ENCODE peak calls at places on chromosome 21, in five cellular contexts. S is K562, X is H54, U is right lobe of liver, B is A549. F is an unnamed sample.

GRCh38 chr21:38295997-38296764 is 39.4 kb downstream of the KCNJ15 start:
- DNase-seq in S (no peak), X (no peak), U (no peak), B (no peak), F (no peak)

GRCh38 chr21:29168874-29169273 is 38.4 kb downstream of the MAP3K7CL start:
- DNase-seq in S (no peak), X (no peak), U (no peak), B (peak), F (no peak)

GRCh38 chr21:17512245-17513213 is at the start of gene CXADR:
- DNase-seq in S (peak), X (peak), U (peak), B (peak), F (peak)

GRCh38 chr21:9737871-9738520 is 783.4 kb upstream of the TPTE start:
- DNase-seq in S (no peak), X (no peak), U (no peak), B (no peak), F (no peak)

GRCh38 chr21:40054403-40054802 is 187.2 kb downstream of the PCP4 start:
- DNase-seq in S (no peak), X (no peak), U (no peak), B (no peak), F (peak)

GRCh38 chr21:39700318-39700717 is 44.7 kb upstream of the IGSF5 start:
- DNase-seq in S (no peak), X (no peak), U (no peak), B (no peak), F (no peak)

GRCh38 chr21:43775190-43775589 is 918 bp downstream of the CSTB start:
- DNase-seq in S (no peak), X (no peak), U (no peak), B (no peak), F (no peak)

GRCh38 chr21:38027901-38028300 is 111.6 kb upstream of the KCNJ6 start:
- DNase-seq in S (peak), X (peak), U (no peak), B (peak), F (no peak)

GRCh38 chr21:17441370-17441769 is 71.5 kb upstream of the CXADR start:
- DNase-seq in S (no peak), X (no peak), U (peak), B (peak), F (no peak)

GRCh38 chr21:30268608-30269197 is 14.0 kb downstream of the KRTAP24-1 start:
- DNase-seq in S (peak), X (peak), U (no peak), B (no peak), F (no peak)

GRCh38 chr21:14645702-14646101 is 99.6 kb upstream of the SAMSN1 start:
- DNase-seq in S (no peak), X (no peak), U (no peak), B (no peak), F (no peak)

GRCh38 chr21:16028163-16028562 is 298.4 kb downstream of the USP25 start:
- DNase-seq in S (no peak), X (no peak), U (no peak), B (no peak), F (no peak)

GRCh38 chr21:18147678-18148077 is 97.0 kb upstream of the CHODL start:
- DNase-seq in S (no peak), X (no peak), U (no peak), B (no peak), F (no peak)

GRCh38 chr21:29610960-29611359 is 312.2 kb downstream of the BACH1 start:
- DNase-seq in S (no peak), X (no peak), U (no peak), B (no peak), F (no peak)

GRCh38 chr21:38503588-38503987 is 5.3 kb upstream of the ERG start:
- DNase-seq in S (no peak), X (no peak), U (no peak), B (no peak), F (peak)

GRCh38 chr21:20004353-20004752 is 993.9 kb upstream of the NCAM2 start:
- DNase-seq in S (no peak), X (no peak), U (no peak), B (no peak), F (no peak)

GRCh38 chr21:38819719-38820147 is 14.0 kb downstream of the ETS2 start:
- DNase-seq in S (no peak), X (peak), U (peak), B (peak), F (no peak)

GRCh38 chr21:29933088-29933487 is 6.7 kb downstream of the GRIK1 start:
- DNase-seq in S (no peak), X (no peak), U (no peak), B (no peak), F (no peak)

GRCh38 chr21:16863541-16863940 is 649.3 kb upstream of the CXADR start:
- DNase-seq in S (no peak), X (no peak), U (no peak), B (no peak), F (no peak)

GRCh38 chr21:38993561-38993960 is 187.8 kb downstream of the ETS2 start:
- DNase-seq in S (no peak), X (peak), U (no peak), B (peak), F (peak)

GRCh38 chr21:17612023-17612564 is 607 bp downstream of the BTG3 start:
- DNase-seq in S (no peak), X (peak), U (peak), B (peak), F (peak)

GRCh38 chr21:38054334-38054733 is 138.1 kb upstream of the KCNJ6 start:
- DNase-seq in S (no peak), X (no peak), U (no peak), B (no peak), F (no peak)

GRCh38 chr21:41509206-41509496 is 1.2 kb upstream of the TMPRSS2 start:
- DNase-seq in S (no peak), X (no peak), U (no peak), B (no peak), F (no peak)

GRCh38 chr21:41507521-41508414 is at the start of gene TMPRSS2:
- DNase-seq in S (no peak), X (no peak), U (peak), B (no peak), F (no peak)

GRCh38 chr21:41508415-41509205 is 652 bp upstream of the TMPRSS2 start:
- DNase-seq in S (no peak), X (no peak), U (peak), B (no peak), F (no peak)

GRCh38 chr21:41506005-41506404 is 2.0 kb downstream of the TMPRSS2 start:
- DNase-seq in S (no peak), X (no peak), U (no peak), B (no peak), F (no peak)

GRCh38 chr21:41506526-41507520 is 1.1 kb downstream of the TMPRSS2 start:
- DNase-seq in S (no peak), X (no peak), U (peak), B (peak), F (no peak)
- TF ChIP-seq POLR2A in S (no peak), X (no peak), U (peak), B (no peak), F (no peak)

DNA sequence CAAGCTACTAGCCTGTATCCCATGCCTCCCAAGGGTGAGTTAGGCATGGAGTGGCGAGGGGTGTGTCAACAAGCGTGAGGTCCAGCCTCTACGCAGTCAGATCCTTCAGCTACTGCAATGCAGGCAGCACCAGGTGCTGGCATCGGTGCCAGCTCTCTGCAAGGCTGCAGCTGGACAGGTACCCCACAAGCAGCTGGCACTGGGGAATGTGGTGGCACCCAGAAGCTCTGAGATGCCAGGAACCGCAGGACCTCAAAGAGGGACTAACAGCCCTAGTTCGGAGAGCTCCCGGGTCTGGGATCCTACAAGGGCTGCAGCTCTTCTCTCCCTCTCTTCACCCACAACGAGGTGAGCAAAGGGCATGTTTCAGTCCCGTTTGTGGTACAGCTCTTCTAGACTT is 974.5 kb downstream of the LTN1 start:
- DNase-seq in S (no peak), X (no peak), U (no peak), B (no peak), F (no peak)
- TF ChIP-seq POLR2A in S (no peak), X (no peak), U (no peak), B (no peak), F (no peak)

GRCh38 chr21:42227909-42228708 is 9.2 kb downstream of the ABCG1 start:
- DNase-seq in S (peak), X (peak), U (peak), B (peak), F (peak)
- TF ChIP-seq POLR2A in S (no peak), X (no peak), U (no peak), B (no peak), F (no peak)

GRCh38 chr21:32412162-32412997 is at the start of gene EVA1C:
- DNase-seq in S (no peak), X (peak), U (peak), B (peak), F (peak)
- TF ChIP-seq POLR2A in S (no peak), X (peak), U (peak), B (peak), F (no peak)

DNA sequence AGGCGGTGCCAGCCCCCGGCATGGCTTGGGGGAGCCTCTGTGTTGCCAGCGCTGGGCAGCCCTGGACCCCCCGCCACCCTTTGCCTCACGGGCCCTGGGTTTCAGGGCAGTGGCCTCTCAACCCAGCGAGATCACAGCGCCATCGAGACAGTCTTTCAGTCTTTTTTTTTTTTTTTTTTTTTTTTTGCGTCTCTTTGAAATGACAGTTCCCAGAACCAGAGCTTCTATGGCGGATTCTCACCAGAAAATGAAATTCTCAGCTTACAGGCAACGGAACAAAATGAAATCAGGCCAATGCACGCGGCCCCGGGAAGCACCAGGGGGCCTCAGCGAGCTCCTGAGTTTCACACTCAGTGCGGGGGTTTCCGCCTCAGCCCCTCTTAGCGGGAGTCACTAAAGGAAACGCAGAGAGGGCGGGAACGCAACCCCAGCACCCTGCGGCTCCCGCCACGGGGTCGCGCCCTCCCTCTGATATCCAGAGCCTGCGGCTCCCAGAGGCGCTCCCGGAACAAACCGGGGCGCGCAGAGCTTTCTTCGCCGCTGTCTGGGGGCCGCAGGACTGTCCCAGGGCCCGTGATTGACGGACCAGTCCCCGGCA is 8.0 kb upstream of the COL6A1 start:
- DNase-seq in S (peak), X (peak), U (no peak), B (peak), F (peak)
- TF ChIP-seq POLR2A in S (no peak), X (no peak), U (no peak), B (no peak), F (no peak)

GRCh38 chr21:45152265-45152746 is 77.9 kb downstream of the ADARB1 start:
- DNase-seq in S (peak), X (no peak), U (no peak), B (no peak), F (no peak)
- TF ChIP-seq POLR2A in S (peak), X (no peak), U (no peak), B (no peak), F (no peak)

DNA sequence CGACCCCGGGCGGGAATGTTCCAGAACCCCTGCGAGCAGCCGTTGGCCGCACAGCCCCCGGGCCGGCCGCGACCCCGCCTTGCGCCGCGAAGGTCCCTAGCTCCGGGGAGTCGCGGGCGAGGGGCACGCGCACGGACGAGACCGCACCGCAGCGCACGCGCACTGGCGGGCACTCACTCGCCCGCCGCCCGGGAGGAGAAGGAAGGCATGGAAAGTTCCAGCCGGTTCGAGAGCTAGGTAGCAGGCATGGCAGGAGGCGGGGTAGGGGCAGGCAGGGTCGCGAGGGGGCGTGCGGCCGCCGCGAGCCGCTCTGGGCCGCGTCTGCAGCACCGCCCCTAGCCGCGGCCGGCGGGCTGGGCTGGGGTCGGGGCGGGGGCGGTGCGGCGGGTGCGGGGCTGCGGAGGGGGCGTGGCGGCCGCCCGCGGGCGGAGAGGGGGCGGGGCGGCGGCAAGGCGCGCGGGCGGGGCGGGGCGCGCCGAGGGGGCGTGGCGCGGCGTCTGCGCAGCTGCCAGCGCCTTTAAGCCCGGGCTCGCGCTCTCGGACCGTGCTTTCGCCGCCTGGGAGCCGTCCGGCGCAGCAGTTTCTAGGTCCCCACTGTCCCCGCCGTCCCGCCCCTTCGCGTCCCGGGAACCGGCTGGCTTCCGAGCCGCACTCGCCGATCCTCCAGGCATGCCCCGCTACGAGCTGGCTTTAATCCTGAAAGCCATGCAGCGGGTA is at the start of the genes MRPS6 and SLC5A3:
- DNase-seq in S (peak), X (peak), U (peak), B (peak), F (peak)
- TF ChIP-seq POLR2A in S (peak), X (peak), U (peak), B (peak), F (peak)

GRCh38 chr21:26297856-26298255 is 127.3 kb upstream of the APP start:
- DNase-seq in S (no peak), X (no peak), U (no peak), B (no peak), F (no peak)
- TF ChIP-seq POLR2A in S (no peak), X (no peak), U (no peak), B (no peak), F (no peak)

GRCh38 chr21:42513985-42514882 is 582 bp downstream of the SLC37A1 start:
- DNase-seq in S (no peak), X (no peak), U (peak), B (peak), F (peak)
- TF ChIP-seq POLR2A in S (no peak), X (no peak), U (peak), B (no peak), F (peak)

GRCh38 chr21:35843911-35844667 is 216.2 kb downstream of the SETD4 start:
- DNase-seq in S (no peak), X (no peak), U (no peak), B (no peak), F (no peak)

GRCh38 chr21:35840949-35841348 is 219.4 kb downstream of the SETD4 start:
- DNase-seq in S (no peak), X (no peak), U (no peak), B (no peak), F (no peak)

GRCh38 chr21:35838987-35839763 is 221.2 kb downstream of the SETD4 start:
- DNase-seq in S (no peak), X (no peak), U (no peak), B (no peak), F (no peak)

GRCh38 chr21:35838350-35838749 is 222.0 kb downstream of the SETD4 start:
- DNase-seq in S (no peak), X (no peak), U (no peak), B (no peak), F (no peak)

DNA sequence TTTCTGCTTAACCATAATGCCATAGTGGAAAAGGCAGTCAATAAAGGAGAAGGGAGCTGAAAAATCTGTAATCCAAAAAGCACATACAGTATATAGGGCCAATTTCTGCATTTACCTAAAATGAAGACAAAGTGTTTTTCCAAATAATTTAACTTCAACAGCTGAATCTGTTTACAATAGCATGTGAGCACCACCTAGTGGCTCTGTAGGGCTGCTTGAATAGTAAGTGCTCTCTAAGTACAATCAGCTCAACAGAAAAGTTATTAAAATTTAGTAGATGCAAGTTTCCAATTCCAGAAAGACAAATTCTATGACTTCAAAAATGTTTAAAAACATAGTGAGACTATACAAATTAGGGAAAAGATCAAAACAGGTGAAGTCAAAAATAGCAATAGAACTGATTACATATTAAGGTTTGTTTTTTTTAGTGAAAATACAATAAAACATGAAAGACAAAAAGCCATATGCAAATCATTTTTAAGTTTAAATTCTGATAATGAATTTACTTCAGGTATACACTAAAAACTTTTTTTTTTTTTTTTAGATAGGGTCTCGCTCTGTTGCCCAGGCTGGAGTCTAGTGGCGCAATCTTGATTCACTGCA is 220.0 kb downstream of the SETD4 start:
- DNase-seq in S (peak), X (peak), U (no peak), B (peak), F (peak)
- TF ChIP-seq POLR2A in S (no peak), X (no peak), U (no peak), B (no peak), F (no peak)